ENCODE peak calls at places on chromosomes 4 and X, in four cellular contexts. One of them, this sample, is unnamed.

GRCh38 chrX:109393859-109394258 is 88.0 kb downstream of the GUCY2F start:
- DNase-seq in H1: no peak
- DNase-seq in K562: peak
- DNase-seq in HepG2: no peak
- DNase-seq in this sample: no peak

GRCh38 chrX:152072236-152072635 is 66.1 kb downstream of the MAGEA10 start:
- DNase-seq in H1: no peak
- DNase-seq in K562: peak
- DNase-seq in HepG2: peak
- DNase-seq in this sample: peak

GRCh38 chr4:10275696-10276095 is 159.1 kb upstream of the WDR1 start:
- DNase-seq in H1: no peak
- DNase-seq in K562: no peak
- DNase-seq in HepG2: no peak
- DNase-seq in this sample: no peak

GRCh38 chr4:6808259-6808658 is 25.7 kb downstream of the KIAA0232 start:
- DNase-seq in H1: no peak
- DNase-seq in K562: no peak
- DNase-seq in HepG2: no peak
- DNase-seq in this sample: no peak

GRCh38 chr4:14877246-14878220 is 124.7 kb upstream of the CPEB2 start:
- DNase-seq in H1: no peak
- DNase-seq in K562: no peak
- DNase-seq in HepG2: no peak
- DNase-seq in this sample: no peak

GRCh38 chr4:33072340-33073089 is 2352.3 kb downstream of the PCDH7 start:
- DNase-seq in H1: no peak
- DNase-seq in K562: no peak
- DNase-seq in HepG2: no peak
- DNase-seq in this sample: no peak

GRCh38 chrX:39874202-39874816 is 223.4 kb downstream of the BCOR start:
- DNase-seq in H1: no peak
- DNase-seq in K562: no peak
- DNase-seq in HepG2: no peak
- DNase-seq in this sample: peak

GRCh38 chr4:109877400-109877799 is 29.5 kb downstream of the LRIT3 start:
- DNase-seq in H1: no peak
- DNase-seq in K562: no peak
- DNase-seq in HepG2: no peak
- DNase-seq in this sample: no peak

GRCh38 chr4:119314356-119314755 is 7.6 kb downstream of the FABP2 start:
- DNase-seq in H1: no peak
- DNase-seq in K562: no peak
- DNase-seq in HepG2: peak
- DNase-seq in this sample: peak

GRCh38 chr4:171517883-171518282 is 295.3 kb upstream of the GALNTL6 start:
- DNase-seq in H1: no peak
- DNase-seq in K562: no peak
- DNase-seq in HepG2: no peak
- DNase-seq in this sample: no peak

GRCh38 chr4:33996075-33996718 is 2248.1 kb downstream of the ARAP2 start:
- DNase-seq in H1: no peak
- DNase-seq in K562: no peak
- DNase-seq in HepG2: no peak
- DNase-seq in this sample: peak

GRCh38 chrX:72716766-72717165 is 2.7 kb upstream of the PHKA1 start:
- DNase-seq in H1: no peak
- DNase-seq in K562: no peak
- DNase-seq in HepG2: peak
- DNase-seq in this sample: peak

GRCh38 chr4:158314756-158315487 is 104.6 kb downstream of the TMEM144 start:
- DNase-seq in H1: no peak
- DNase-seq in K562: no peak
- DNase-seq in HepG2: no peak
- DNase-seq in this sample: peak

GRCh38 chr4:100109921-100110320 is 80.3 kb downstream of the DDIT4L start:
- DNase-seq in H1: no peak
- DNase-seq in K562: no peak
- DNase-seq in HepG2: no peak
- DNase-seq in this sample: no peak

GRCh38 chr4:55730143-55730931 is 89.3 kb upstream of the EXOC1L start:
- DNase-seq in H1: no peak
- DNase-seq in K562: no peak
- DNase-seq in HepG2: no peak
- DNase-seq in this sample: no peak

GRCh38 chrX:135453381-135453780 is 31.6 kb downstream of the SMIM10L2A start:
- DNase-seq in H1: no peak
- DNase-seq in K562: no peak
- DNase-seq in HepG2: no peak
- DNase-seq in this sample: no peak

GRCh38 chr4:150769235-150769634 is 187.3 kb downstream of the MAB21L2 start:
- DNase-seq in H1: no peak
- DNase-seq in K562: no peak
- DNase-seq in HepG2: peak
- DNase-seq in this sample: peak

GRCh38 chrX:111445485-111445884 is 33.5 kb upstream of the DCX start:
- DNase-seq in H1: no peak
- DNase-seq in K562: peak
- DNase-seq in HepG2: peak
- DNase-seq in this sample: peak

GRCh38 chrX:20265726-20266681 is 705 bp downstream of the RPS6KA3 start:
- DNase-seq in H1: no peak
- DNase-seq in K562: peak
- DNase-seq in HepG2: no peak
- DNase-seq in this sample: peak

GRCh38 chr4:92235741-92236140 is 68.0 kb upstream of the GRID2 start:
- DNase-seq in H1: no peak
- DNase-seq in K562: no peak
- DNase-seq in HepG2: no peak
- DNase-seq in this sample: peak

GRCh38 chr4:86895692-86896488 is 3.7 kb upstream of the C4orf36 start:
- DNase-seq in H1: no peak
- DNase-seq in K562: peak
- DNase-seq in HepG2: peak
- DNase-seq in this sample: peak

GRCh38 chrX:8987672-8988250 is 46.2 kb downstream of the FAM9B start:
- DNase-seq in H1: no peak
- DNase-seq in K562: no peak
- DNase-seq in HepG2: no peak
- DNase-seq in this sample: no peak

GRCh38 chrX:75132672-75133071 is 23.4 kb downstream of the ABCB7 start:
- DNase-seq in H1: no peak
- DNase-seq in K562: no peak
- DNase-seq in HepG2: no peak
- DNase-seq in this sample: no peak

GRCh38 chr4:57110635-57111546 is 706 bp upstream of the IGFBP7 start:
- DNase-seq in H1: no peak
- DNase-seq in K562: no peak
- DNase-seq in HepG2: no peak
- DNase-seq in this sample: peak

GRCh38 chrX:132967049-132967448 is 8.6 kb upstream of the HS6ST2 start:
- DNase-seq in H1: no peak
- DNase-seq in K562: no peak
- DNase-seq in HepG2: peak
- DNase-seq in this sample: no peak

GRCh38 chrX:48927736-48928382 is 9.0 kb upstream of the PIM2 start:
- DNase-seq in H1: no peak
- DNase-seq in K562: no peak
- DNase-seq in HepG2: no peak
- DNase-seq in this sample: no peak

GRCh38 chrX:48923771-48924170 is 4.9 kb upstream of the PIM2 start:
- DNase-seq in H1: no peak
- DNase-seq in K562: no peak
- DNase-seq in HepG2: no peak
- DNase-seq in this sample: no peak

GRCh38 chrX:48924270-48924669 is 5.4 kb upstream of the PIM2 start:
- DNase-seq in H1: no peak
- DNase-seq in K562: no peak
- DNase-seq in HepG2: no peak
- DNase-seq in this sample: no peak

DNA sequence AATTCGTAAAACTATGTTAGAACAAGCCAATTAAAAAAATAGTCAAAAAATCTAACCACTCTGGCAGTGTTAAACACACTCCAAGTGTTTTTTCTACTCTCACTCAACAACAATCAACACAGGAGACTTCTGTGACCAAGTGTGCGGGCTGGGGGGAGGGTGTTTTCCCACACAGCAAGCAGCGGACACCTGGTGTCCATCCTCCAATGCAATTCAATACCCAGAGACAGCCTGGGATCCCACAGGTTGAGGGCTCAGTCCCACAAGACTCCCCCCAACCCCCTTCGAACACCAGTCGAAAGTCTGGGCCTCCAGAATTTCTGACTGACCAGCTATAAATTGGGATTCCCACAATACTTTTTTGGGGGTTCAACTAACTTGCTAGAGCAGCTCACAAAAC is 8.3 kb upstream of the PIM2 start:
- DNase-seq in H1: no peak
- DNase-seq in K562: no peak
- DNase-seq in HepG2: no peak
- DNase-seq in this sample: no peak
- TF ChIP-seq MAFK in H1: no peak
- TF ChIP-seq MAFK in K562: no peak
- TF ChIP-seq MAFK in HepG2: no peak
- TF ChIP-seq MAFK in this sample: no peak

GRCh38 chr4:147101678-147102077 is 156.0 kb upstream of the TTC29 start:
- DNase-seq in H1: no peak
- DNase-seq in K562: no peak
- DNase-seq in HepG2: no peak
- DNase-seq in this sample: peak

GRCh38 chr4:147102596-147102995 is 156.9 kb upstream of the TTC29 start:
- DNase-seq in H1: no peak
- DNase-seq in K562: no peak
- DNase-seq in HepG2: no peak
- DNase-seq in this sample: no peak

GRCh38 chr4:147108409-147108808 is 162.7 kb upstream of the TTC29 start:
- DNase-seq in H1: no peak
- DNase-seq in K562: no peak
- DNase-seq in HepG2: no peak
- DNase-seq in this sample: peak

GRCh38 chr4:147104768-147105167 is 159.1 kb upstream of the TTC29 start:
- DNase-seq in H1: no peak
- DNase-seq in K562: no peak
- DNase-seq in HepG2: no peak
- DNase-seq in this sample: no peak

GRCh38 chr4:147103403-147103946 is 157.8 kb upstream of the TTC29 start:
- DNase-seq in H1: no peak
- DNase-seq in K562: no peak
- DNase-seq in HepG2: no peak
- DNase-seq in this sample: peak
- H2AFZ ChIP-seq in H1: no peak
- H2AFZ ChIP-seq in K562: no peak
- H2AFZ ChIP-seq in HepG2: no peak
- H2AFZ ChIP-seq in this sample: peak

DNA sequence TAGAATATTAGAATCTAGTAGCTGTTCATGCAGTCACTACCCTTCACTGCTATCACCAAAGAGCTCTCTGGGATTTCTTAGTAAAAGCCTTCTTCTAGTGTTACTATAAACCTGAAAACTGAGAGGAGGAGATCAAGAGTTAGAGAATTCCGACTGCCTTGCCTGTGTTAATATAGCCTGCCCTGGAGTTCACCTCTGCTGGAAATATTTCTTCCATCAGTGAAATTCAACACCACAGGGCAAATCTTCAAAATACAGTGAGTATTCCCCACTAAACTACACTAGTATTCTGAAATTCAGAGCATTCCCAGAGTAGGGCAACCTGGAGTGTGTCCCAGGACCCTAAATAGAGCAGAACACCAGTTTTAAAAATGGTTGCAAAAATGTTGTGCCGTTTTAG is 301.1 kb downstream of the ARHGAP24 start:
- DNase-seq in H1: no peak
- DNase-seq in K562: no peak
- DNase-seq in HepG2: no peak
- DNase-seq in this sample: peak
- H3K4me2 ChIP-seq in H1: no peak
- H3K4me2 ChIP-seq in K562: no peak
- H3K4me2 ChIP-seq in HepG2: no peak
- H3K4me2 ChIP-seq in this sample: peak

GRCh38 chr4:113871080-113871479 is 108.4 kb downstream of the ARSJ start:
- DNase-seq in H1: no peak
- DNase-seq in K562: no peak
- DNase-seq in HepG2: no peak
- DNase-seq in this sample: no peak

GRCh38 chr4:113869743-113870375 is 108.3 kb upstream of the CAMK2D start:
- DNase-seq in H1: no peak
- DNase-seq in K562: no peak
- DNase-seq in HepG2: no peak
- DNase-seq in this sample: peak

GRCh38 chr4:113874480-113874879 is 105.0 kb downstream of the ARSJ start:
- DNase-seq in H1: no peak
- DNase-seq in K562: no peak
- DNase-seq in HepG2: no peak
- DNase-seq in this sample: no peak

GRCh38 chr4:113872426-113873260 is 106.8 kb downstream of the ARSJ start:
- DNase-seq in H1: no peak
- DNase-seq in K562: no peak
- DNase-seq in HepG2: no peak
- DNase-seq in this sample: peak
- TF ChIP-seq MAFK in H1: no peak
- TF ChIP-seq MAFK in K562: no peak
- TF ChIP-seq MAFK in HepG2: no peak
- TF ChIP-seq MAFK in this sample: no peak

DNA sequence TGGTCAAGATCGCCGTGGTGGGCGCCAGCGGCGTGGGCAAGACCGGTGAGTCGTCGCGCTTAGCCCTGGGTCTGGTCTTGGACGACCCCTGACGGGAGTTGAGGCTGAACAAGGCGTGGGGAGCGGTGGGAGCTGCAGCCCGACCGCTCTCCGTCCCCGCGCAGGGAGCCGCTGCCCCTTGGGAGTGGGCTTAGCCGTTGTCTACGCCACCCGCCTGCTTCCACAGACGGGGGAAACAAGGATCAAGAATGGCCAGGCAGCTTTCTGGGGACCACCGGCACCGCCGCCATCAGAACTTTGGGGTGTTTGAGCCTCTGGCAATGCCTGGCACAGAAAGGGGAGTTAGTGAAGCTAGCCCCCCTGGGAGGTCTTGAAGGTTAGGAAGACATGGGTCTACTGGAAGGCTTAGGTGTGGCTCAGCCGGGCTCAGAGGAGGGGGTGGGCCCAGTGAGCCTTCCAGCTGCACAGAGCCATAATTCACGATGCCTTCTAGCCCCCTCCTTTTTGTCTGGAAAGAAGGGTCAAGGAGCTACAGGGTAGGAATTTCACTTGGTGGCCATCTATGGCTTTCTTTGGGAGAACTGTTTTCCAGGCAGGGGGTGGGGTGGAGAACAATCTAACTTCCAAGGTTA is 604 bp downstream of the RASL11B start:
- DNase-seq in H1: no peak
- DNase-seq in K562: peak
- DNase-seq in HepG2: no peak
- DNase-seq in this sample: no peak
- H2AFZ ChIP-seq in H1: no peak
- H2AFZ ChIP-seq in K562: peak
- H2AFZ ChIP-seq in HepG2: no peak
- H2AFZ ChIP-seq in this sample: peak

GRCh38 chr4:186104114-186104894 is at the start of gene FAM149A:
- DNase-seq in H1: no peak
- DNase-seq in K562: no peak
- DNase-seq in HepG2: no peak
- DNase-seq in this sample: no peak
- H3K4me2 ChIP-seq in H1: peak
- H3K4me2 ChIP-seq in K562: no peak
- H3K4me2 ChIP-seq in HepG2: peak
- H3K4me2 ChIP-seq in this sample: peak